ENCODE peak calls at places on chromosomes 12 and 14, in eight cellular contexts. H is progenitor cell of endocrine pancreas, B is right atrium auricular region, Z is GM06990, K is GM20000, E is Panc1, P is HFF-Myc, A is tibial nerve. D is an unnamed sample.

GRCh38 chr14:60862283-60862682 is 118.6 kb downstream of the TRMT5 start:
- DNase-seq in H (no peak), B (no peak), Z (no peak), K (no peak), E (no peak), P (peak), A (peak), D (no peak)

GRCh38 chr12:106863185-106863584 is 88.7 kb downstream of the RIC8B start:
- DNase-seq in H (no peak), B (no peak), Z (no peak), K (no peak), E (no peak), P (no peak), A (no peak), D (no peak)

GRCh38 chr12:96198970-96199369 is 4.8 kb downstream of the ELK3 start:
- DNase-seq in H (no peak), B (no peak), Z (peak), K (no peak), E (no peak), P (peak), A (no peak), D (peak)

GRCh38 chr14:101198398-101199027 is 295.0 kb upstream of the RTL1 start:
- DNase-seq in H (no peak), B (peak), Z (no peak), K (no peak), E (no peak), P (no peak), A (no peak), D (no peak)

GRCh38 chr12:124532947-124533346 is 34.5 kb downstream of the NCOR2 start:
- DNase-seq in H (no peak), B (no peak), Z (no peak), K (no peak), E (no peak), P (no peak), A (no peak), D (no peak)

GRCh38 chr12:110100315-110100970 is 23.7 kb upstream of the IFT81 start:
- DNase-seq in H (peak), B (peak), Z (peak), K (peak), E (peak), P (no peak), A (peak), D (peak)

GRCh38 chr12:7450667-7451066 is 6.7 kb upstream of the CD163L1 start:
- DNase-seq in H (no peak), B (no peak), Z (no peak), K (no peak), E (no peak), P (no peak), A (no peak), D (no peak)

GRCh38 chr12:108826115-108826806 is 31.1 kb downstream of the SSH1 start:
- DNase-seq in H (no peak), B (peak), Z (peak), K (peak), E (no peak), P (no peak), A (peak), D (no peak)

DNA sequence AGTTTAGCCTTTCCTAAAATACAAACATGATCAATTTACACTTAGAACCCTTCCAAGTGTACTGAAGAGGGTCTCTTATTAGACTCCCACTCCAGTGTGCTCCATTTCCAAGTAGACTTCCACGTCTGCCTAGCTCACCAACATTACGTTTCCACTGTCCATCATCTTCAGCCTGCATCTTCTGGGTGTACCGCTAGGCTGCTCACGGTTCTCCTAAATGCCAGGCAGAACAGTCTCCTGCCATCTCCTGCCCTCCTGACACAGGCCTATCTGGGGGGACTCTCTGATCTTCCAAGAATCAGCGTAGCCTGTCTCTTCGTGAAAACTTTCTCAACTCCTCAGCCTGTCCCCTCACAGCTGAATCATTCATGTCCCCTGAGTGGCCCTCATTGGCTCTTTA is 3.9 kb upstream of the ACVR1B start:
- DNase-seq in H (no peak), B (no peak), Z (no peak), K (no peak), E (no peak), P (no peak), A (no peak), D (no peak)
- TF ChIP-seq CTCF in H (no peak), B (no peak), Z (no peak), K (no peak), E (no peak), P (no peak), A (no peak), D (no peak)

GRCh38 chr14:22143360-22143759 is 445.7 kb downstream of the DAD1 start:
- DNase-seq in H (no peak), B (no peak), Z (no peak), K (no peak), E (no peak), P (no peak), A (no peak), D (no peak)
- TF ChIP-seq CTCF in H (no peak), B (no peak), Z (no peak), K (no peak), E (no peak), P (no peak), A (no peak), D (no peak)

DNA sequence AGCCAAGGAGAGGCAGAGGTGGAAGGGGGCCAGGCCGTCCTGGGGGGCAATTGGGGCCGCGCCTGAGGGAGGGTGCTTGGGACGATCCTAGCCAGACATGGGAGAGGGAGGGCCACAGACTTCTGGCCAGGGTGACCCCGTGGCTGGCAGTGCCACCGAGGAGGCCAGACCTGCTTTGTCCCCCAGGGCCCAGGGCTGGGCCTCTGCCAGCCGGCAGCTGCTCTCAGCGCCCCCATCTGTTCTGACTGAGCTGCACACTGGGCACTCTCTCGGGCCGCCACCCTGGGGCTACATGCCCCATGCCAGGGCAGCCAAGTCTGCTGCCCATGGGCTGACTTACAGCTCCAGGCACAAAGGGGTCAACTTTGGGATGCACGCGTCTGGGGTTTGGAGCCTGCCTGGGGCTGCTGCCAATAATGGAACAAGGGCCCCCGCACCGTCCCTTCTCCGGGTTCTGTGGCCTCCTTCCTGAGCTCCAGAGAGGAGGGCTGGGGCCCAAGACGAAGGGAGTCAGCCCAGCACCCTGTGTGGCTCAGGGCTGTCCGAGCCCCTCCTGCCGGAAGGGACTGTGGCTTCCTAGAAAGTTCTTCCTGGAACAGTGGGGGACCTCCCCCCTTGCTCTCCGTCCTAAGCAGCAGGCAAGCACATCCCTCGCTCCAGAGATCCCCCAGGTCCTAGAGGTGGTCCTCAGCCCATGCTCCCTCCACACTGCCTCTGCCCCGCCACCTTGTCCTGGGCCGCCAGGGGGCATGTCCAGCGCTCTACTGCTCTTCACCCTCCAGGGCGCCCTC is 1.1 kb downstream of the ADSS1 start:
- DNase-seq in H (no peak), B (no peak), Z (no peak), K (no peak), E (no peak), P (no peak), A (no peak), D (no peak)
- TF ChIP-seq CTCF in H (no peak), B (no peak), Z (peak), K (no peak), E (peak), P (peak), A (no peak), D (peak)

GRCh38 chr12:104653730-104654328 is 197.1 kb downstream of the CHST11 start:
- DNase-seq in H (no peak), B (no peak), Z (no peak), K (no peak), E (no peak), P (no peak), A (no peak), D (peak)
- TF ChIP-seq CTCF in H (peak), B (no peak), Z (peak), K (peak), E (peak), P (peak), A (no peak), D (peak)

GRCh38 chr12:30457621-30458289 is 237.9 kb downstream of the IPO8 start:
- DNase-seq in H (no peak), B (no peak), Z (no peak), K (no peak), E (no peak), P (no peak), A (peak), D (no peak)
- TF ChIP-seq CTCF in H (peak), B (no peak), Z (peak), K (no peak), E (peak), P (peak), A (no peak), D (no peak)

GRCh38 chr12:39619660-39620433 is at the start of gene ABCD2:
- DNase-seq in H (peak), B (peak), Z (peak), K (peak), E (peak), P (peak), A (peak), D (peak)
- TF ChIP-seq CTCF in H (no peak), B (no peak), Z (no peak), K (no peak), E (peak), P (peak), A (no peak), D (no peak)

D was measured in GM12865.